ENCODE peak calls at places on chromosomes 13 and 19, in ten cellular contexts. One of them, this sample, is unnamed.

GRCh38 chr19:3041756-3042517 is 12.9 kb upstream of the TLE2 start:
- DNase-seq in T-helper 2 cell: no peak
- DNase-seq in mesendoderm: no peak
- DNase-seq in NCI-H1105 treated with DMSO at 0.1 percent for 48 hours: no peak
- DNase-seq in activated CD4-positive, alpha-beta T cell treated with anti-CD3 and anti-CD28 coated beads, Interleukin-2, amount 50 U/mL, for 4 hours: no peak
- DNase-seq in cardiac fibroblast: no peak
- DNase-seq in SW 1271: no peak
- DNase-seq in ELR: no peak
- DNase-seq in C1 segment of cervical spinal cord: no peak
- DNase-seq in stimulated activated naive CD8-positive, alpha-beta T cell treated with anti-CD3 and anti-CD28 coated beads, Interleukin-15, Interleukin-2, amounts not matched to agents 100 U/mL and 50 U/mL, for 24 hours: no peak
- DNase-seq in this sample: no peak

GRCh38 chr19:40192758-40193586 is 1.7 kb downstream of the MAP3K10 start:
- DNase-seq in mesendoderm: peak
- DNase-seq in activated CD4-positive, alpha-beta T cell treated with anti-CD3 and anti-CD28 coated beads, Interleukin-2, amount 50 U/mL, for 4 hours: no peak
- DNase-seq in SW 1271: no peak
- DNase-seq in C1 segment of cervical spinal cord: no peak
- DNase-seq in ELR: no peak
- DNase-seq in NCI-H1105 treated with DMSO at 0.1 percent for 48 hours: no peak
- DNase-seq in T-helper 2 cell: no peak
- DNase-seq in cardiac fibroblast: no peak
- DNase-seq in stimulated activated naive CD8-positive, alpha-beta T cell treated with anti-CD3 and anti-CD28 coated beads, Interleukin-15, Interleukin-2, amounts not matched to agents 100 U/mL and 50 U/mL, for 24 hours: no peak
- DNase-seq in this sample: no peak

GRCh38 chr19:29449371-29449770 is 76.4 kb upstream of the VSTM2B start:
- DNase-seq in stimulated activated naive CD8-positive, alpha-beta T cell treated with anti-CD3 and anti-CD28 coated beads, Interleukin-15, Interleukin-2, amounts not matched to agents 100 U/mL and 50 U/mL, for 24 hours: no peak
- DNase-seq in NCI-H1105 treated with DMSO at 0.1 percent for 48 hours: no peak
- DNase-seq in ELR: no peak
- DNase-seq in cardiac fibroblast: no peak
- DNase-seq in mesendoderm: no peak
- DNase-seq in SW 1271: no peak
- DNase-seq in activated CD4-positive, alpha-beta T cell treated with anti-CD3 and anti-CD28 coated beads, Interleukin-2, amount 50 U/mL, for 4 hours: no peak
- DNase-seq in T-helper 2 cell: no peak
- DNase-seq in C1 segment of cervical spinal cord: no peak
- DNase-seq in this sample: no peak

GRCh38 chr19:55472463-55472862 is 4.0 kb upstream of the ZNF628 start:
- DNase-seq in C1 segment of cervical spinal cord: no peak
- DNase-seq in ELR: peak
- DNase-seq in SW 1271: no peak
- DNase-seq in NCI-H1105 treated with DMSO at 0.1 percent for 48 hours: no peak
- DNase-seq in mesendoderm: peak
- DNase-seq in cardiac fibroblast: peak
- DNase-seq in stimulated activated naive CD8-positive, alpha-beta T cell treated with anti-CD3 and anti-CD28 coated beads, Interleukin-15, Interleukin-2, amounts not matched to agents 100 U/mL and 50 U/mL, for 24 hours: no peak
- DNase-seq in activated CD4-positive, alpha-beta T cell treated with anti-CD3 and anti-CD28 coated beads, Interleukin-2, amount 50 U/mL, for 4 hours: no peak
- DNase-seq in T-helper 2 cell: no peak
- DNase-seq in this sample: no peak

GRCh38 chr19:11361771-11362731 is 6.8 kb downstream of the PLPPR2 start:
- DNase-seq in C1 segment of cervical spinal cord: no peak
- DNase-seq in SW 1271: no peak
- DNase-seq in cardiac fibroblast: no peak
- DNase-seq in stimulated activated naive CD8-positive, alpha-beta T cell treated with anti-CD3 and anti-CD28 coated beads, Interleukin-15, Interleukin-2, amounts not matched to agents 100 U/mL and 50 U/mL, for 24 hours: no peak
- DNase-seq in activated CD4-positive, alpha-beta T cell treated with anti-CD3 and anti-CD28 coated beads, Interleukin-2, amount 50 U/mL, for 4 hours: no peak
- DNase-seq in ELR: no peak
- DNase-seq in NCI-H1105 treated with DMSO at 0.1 percent for 48 hours: no peak
- DNase-seq in mesendoderm: no peak
- DNase-seq in T-helper 2 cell: no peak
- DNase-seq in this sample: no peak

GRCh38 chr19:3785938-3786824 is at the start of gene MATK:
- DNase-seq in NCI-H1105 treated with DMSO at 0.1 percent for 48 hours: no peak
- DNase-seq in mesendoderm: no peak
- DNase-seq in ELR: no peak
- DNase-seq in C1 segment of cervical spinal cord: no peak
- DNase-seq in stimulated activated naive CD8-positive, alpha-beta T cell treated with anti-CD3 and anti-CD28 coated beads, Interleukin-15, Interleukin-2, amounts not matched to agents 100 U/mL and 50 U/mL, for 24 hours: peak
- DNase-seq in activated CD4-positive, alpha-beta T cell treated with anti-CD3 and anti-CD28 coated beads, Interleukin-2, amount 50 U/mL, for 4 hours: peak
- DNase-seq in T-helper 2 cell: no peak
- DNase-seq in SW 1271: no peak
- DNase-seq in cardiac fibroblast: no peak
- DNase-seq in this sample: no peak

GRCh38 chr19:44846455-44847143 is 502 bp downstream of the NECTIN2 start:
- DNase-seq in SW 1271: no peak
- DNase-seq in ELR: peak
- DNase-seq in C1 segment of cervical spinal cord: no peak
- DNase-seq in mesendoderm: peak
- DNase-seq in T-helper 2 cell: no peak
- DNase-seq in cardiac fibroblast: peak
- DNase-seq in NCI-H1105 treated with DMSO at 0.1 percent for 48 hours: no peak
- DNase-seq in stimulated activated naive CD8-positive, alpha-beta T cell treated with anti-CD3 and anti-CD28 coated beads, Interleukin-15, Interleukin-2, amounts not matched to agents 100 U/mL and 50 U/mL, for 24 hours: no peak
- DNase-seq in activated CD4-positive, alpha-beta T cell treated with anti-CD3 and anti-CD28 coated beads, Interleukin-2, amount 50 U/mL, for 4 hours: no peak
- DNase-seq in this sample: peak

GRCh38 chr13:84037937-84038464 is 155.7 kb upstream of the SLITRK1 start:
- DNase-seq in cardiac fibroblast: no peak
- DNase-seq in T-helper 2 cell: no peak
- DNase-seq in mesendoderm: peak
- DNase-seq in NCI-H1105 treated with DMSO at 0.1 percent for 48 hours: no peak
- DNase-seq in C1 segment of cervical spinal cord: no peak
- DNase-seq in activated CD4-positive, alpha-beta T cell treated with anti-CD3 and anti-CD28 coated beads, Interleukin-2, amount 50 U/mL, for 4 hours: no peak
- DNase-seq in stimulated activated naive CD8-positive, alpha-beta T cell treated with anti-CD3 and anti-CD28 coated beads, Interleukin-15, Interleukin-2, amounts not matched to agents 100 U/mL and 50 U/mL, for 24 hours: no peak
- DNase-seq in SW 1271: no peak
- DNase-seq in ELR: peak
- DNase-seq in this sample: no peak

GRCh38 chr19:28168557-28168956 is 1044.4 kb downstream of the UQCRFS1 start:
- DNase-seq in SW 1271: no peak
- DNase-seq in cardiac fibroblast: no peak
- DNase-seq in activated CD4-positive, alpha-beta T cell treated with anti-CD3 and anti-CD28 coated beads, Interleukin-2, amount 50 U/mL, for 4 hours: no peak
- DNase-seq in ELR: no peak
- DNase-seq in T-helper 2 cell: no peak
- DNase-seq in mesendoderm: peak
- DNase-seq in C1 segment of cervical spinal cord: no peak
- DNase-seq in NCI-H1105 treated with DMSO at 0.1 percent for 48 hours: no peak
- DNase-seq in stimulated activated naive CD8-positive, alpha-beta T cell treated with anti-CD3 and anti-CD28 coated beads, Interleukin-15, Interleukin-2, amounts not matched to agents 100 U/mL and 50 U/mL, for 24 hours: no peak
- DNase-seq in this sample: no peak

GRCh38 chr19:3024509-3024869 is 4.6 kb downstream of the TLE2 start:
- DNase-seq in cardiac fibroblast: no peak
- DNase-seq in stimulated activated naive CD8-positive, alpha-beta T cell treated with anti-CD3 and anti-CD28 coated beads, Interleukin-15, Interleukin-2, amounts not matched to agents 100 U/mL and 50 U/mL, for 24 hours: no peak
- DNase-seq in mesendoderm: peak
- DNase-seq in T-helper 2 cell: no peak
- DNase-seq in C1 segment of cervical spinal cord: no peak
- DNase-seq in NCI-H1105 treated with DMSO at 0.1 percent for 48 hours: no peak
- DNase-seq in activated CD4-positive, alpha-beta T cell treated with anti-CD3 and anti-CD28 coated beads, Interleukin-2, amount 50 U/mL, for 4 hours: no peak
- DNase-seq in SW 1271: no peak
- DNase-seq in ELR: no peak
- DNase-seq in this sample: no peak

GRCh38 chr13:23557043-23557442 is 13.2 kb upstream of the TNFRSF19 start:
- DNase-seq in T-helper 2 cell: no peak
- DNase-seq in stimulated activated naive CD8-positive, alpha-beta T cell treated with anti-CD3 and anti-CD28 coated beads, Interleukin-15, Interleukin-2, amounts not matched to agents 100 U/mL and 50 U/mL, for 24 hours: no peak
- DNase-seq in mesendoderm: no peak
- DNase-seq in C1 segment of cervical spinal cord: no peak
- DNase-seq in NCI-H1105 treated with DMSO at 0.1 percent for 48 hours: no peak
- DNase-seq in activated CD4-positive, alpha-beta T cell treated with anti-CD3 and anti-CD28 coated beads, Interleukin-2, amount 50 U/mL, for 4 hours: no peak
- DNase-seq in cardiac fibroblast: no peak
- DNase-seq in SW 1271: no peak
- DNase-seq in ELR: no peak
- DNase-seq in this sample: no peak

GRCh38 chr19:55224038-55224665 is 4.4 kb downstream of the TMEM86B start:
- DNase-seq in cardiac fibroblast: no peak
- DNase-seq in T-helper 2 cell: no peak
- DNase-seq in ELR: no peak
- DNase-seq in SW 1271: no peak
- DNase-seq in C1 segment of cervical spinal cord: no peak
- DNase-seq in mesendoderm: no peak
- DNase-seq in stimulated activated naive CD8-positive, alpha-beta T cell treated with anti-CD3 and anti-CD28 coated beads, Interleukin-15, Interleukin-2, amounts not matched to agents 100 U/mL and 50 U/mL, for 24 hours: no peak
- DNase-seq in activated CD4-positive, alpha-beta T cell treated with anti-CD3 and anti-CD28 coated beads, Interleukin-2, amount 50 U/mL, for 4 hours: no peak
- DNase-seq in NCI-H1105 treated with DMSO at 0.1 percent for 48 hours: no peak
- DNase-seq in this sample: no peak

GRCh38 chr19:1027953-1028902 is 1.8 kb downstream of the CNN2 start:
- DNase-seq in activated CD4-positive, alpha-beta T cell treated with anti-CD3 and anti-CD28 coated beads, Interleukin-2, amount 50 U/mL, for 4 hours: no peak
- DNase-seq in T-helper 2 cell: peak
- DNase-seq in stimulated activated naive CD8-positive, alpha-beta T cell treated with anti-CD3 and anti-CD28 coated beads, Interleukin-15, Interleukin-2, amounts not matched to agents 100 U/mL and 50 U/mL, for 24 hours: peak
- DNase-seq in SW 1271: peak
- DNase-seq in C1 segment of cervical spinal cord: no peak
- DNase-seq in NCI-H1105 treated with DMSO at 0.1 percent for 48 hours: peak
- DNase-seq in mesendoderm: peak
- DNase-seq in cardiac fibroblast: peak
- DNase-seq in ELR: peak
- DNase-seq in this sample: peak

GRCh38 chr13:74550039-74550438 is 415.8 kb upstream of the KLF12 start:
- DNase-seq in T-helper 2 cell: no peak
- DNase-seq in NCI-H1105 treated with DMSO at 0.1 percent for 48 hours: no peak
- DNase-seq in ELR: no peak
- DNase-seq in SW 1271: no peak
- DNase-seq in mesendoderm: peak
- DNase-seq in C1 segment of cervical spinal cord: no peak
- DNase-seq in stimulated activated naive CD8-positive, alpha-beta T cell treated with anti-CD3 and anti-CD28 coated beads, Interleukin-15, Interleukin-2, amounts not matched to agents 100 U/mL and 50 U/mL, for 24 hours: no peak
- DNase-seq in activated CD4-positive, alpha-beta T cell treated with anti-CD3 and anti-CD28 coated beads, Interleukin-2, amount 50 U/mL, for 4 hours: no peak
- DNase-seq in cardiac fibroblast: peak
- DNase-seq in this sample: no peak

GRCh38 chr13:110964229-110965037 is 49.6 kb upstream of the ANKRD10 start:
- DNase-seq in T-helper 2 cell: no peak
- DNase-seq in mesendoderm: no peak
- DNase-seq in activated CD4-positive, alpha-beta T cell treated with anti-CD3 and anti-CD28 coated beads, Interleukin-2, amount 50 U/mL, for 4 hours: no peak
- DNase-seq in SW 1271: no peak
- DNase-seq in NCI-H1105 treated with DMSO at 0.1 percent for 48 hours: no peak
- DNase-seq in cardiac fibroblast: no peak
- DNase-seq in stimulated activated naive CD8-positive, alpha-beta T cell treated with anti-CD3 and anti-CD28 coated beads, Interleukin-15, Interleukin-2, amounts not matched to agents 100 U/mL and 50 U/mL, for 24 hours: no peak
- DNase-seq in C1 segment of cervical spinal cord: no peak
- DNase-seq in ELR: no peak
- DNase-seq in this sample: no peak

GRCh38 chr19:13051581-13052165 is 51.0 kb downstream of the LYL1 start:
- DNase-seq in cardiac fibroblast: peak
- DNase-seq in C1 segment of cervical spinal cord: no peak
- DNase-seq in ELR: peak
- DNase-seq in T-helper 2 cell: no peak
- DNase-seq in mesendoderm: peak
- DNase-seq in SW 1271: no peak
- DNase-seq in stimulated activated naive CD8-positive, alpha-beta T cell treated with anti-CD3 and anti-CD28 coated beads, Interleukin-15, Interleukin-2, amounts not matched to agents 100 U/mL and 50 U/mL, for 24 hours: peak
- DNase-seq in activated CD4-positive, alpha-beta T cell treated with anti-CD3 and anti-CD28 coated beads, Interleukin-2, amount 50 U/mL, for 4 hours: no peak
- DNase-seq in NCI-H1105 treated with DMSO at 0.1 percent for 48 hours: peak
- DNase-seq in this sample: no peak

GRCh38 chr13:61339054-61339621 is 76.5 kb downstream of the PCDH20 start:
- DNase-seq in SW 1271: no peak
- DNase-seq in activated CD4-positive, alpha-beta T cell treated with anti-CD3 and anti-CD28 coated beads, Interleukin-2, amount 50 U/mL, for 4 hours: no peak
- DNase-seq in cardiac fibroblast: no peak
- DNase-seq in C1 segment of cervical spinal cord: no peak
- DNase-seq in NCI-H1105 treated with DMSO at 0.1 percent for 48 hours: no peak
- DNase-seq in stimulated activated naive CD8-positive, alpha-beta T cell treated with anti-CD3 and anti-CD28 coated beads, Interleukin-15, Interleukin-2, amounts not matched to agents 100 U/mL and 50 U/mL, for 24 hours: no peak
- DNase-seq in ELR: no peak
- DNase-seq in T-helper 2 cell: no peak
- DNase-seq in mesendoderm: no peak
- DNase-seq in this sample: no peak

GRCh38 chr19:15101479-15102082 is 5.6 kb upstream of the SYDE1 start:
- DNase-seq in cardiac fibroblast: peak
- DNase-seq in ELR: peak
- DNase-seq in mesendoderm: peak
- DNase-seq in NCI-H1105 treated with DMSO at 0.1 percent for 48 hours: peak
- DNase-seq in C1 segment of cervical spinal cord: no peak
- DNase-seq in T-helper 2 cell: peak
- DNase-seq in stimulated activated naive CD8-positive, alpha-beta T cell treated with anti-CD3 and anti-CD28 coated beads, Interleukin-15, Interleukin-2, amounts not matched to agents 100 U/mL and 50 U/mL, for 24 hours: peak
- DNase-seq in SW 1271: peak
- DNase-seq in activated CD4-positive, alpha-beta T cell treated with anti-CD3 and anti-CD28 coated beads, Interleukin-2, amount 50 U/mL, for 4 hours: peak
- DNase-seq in this sample: peak

GRCh38 chr13:67139551-67139950 is 90.6 kb downstream of the PCDH9 start:
- DNase-seq in cardiac fibroblast: no peak
- DNase-seq in C1 segment of cervical spinal cord: no peak
- DNase-seq in stimulated activated naive CD8-positive, alpha-beta T cell treated with anti-CD3 and anti-CD28 coated beads, Interleukin-15, Interleukin-2, amounts not matched to agents 100 U/mL and 50 U/mL, for 24 hours: no peak
- DNase-seq in activated CD4-positive, alpha-beta T cell treated with anti-CD3 and anti-CD28 coated beads, Interleukin-2, amount 50 U/mL, for 4 hours: no peak
- DNase-seq in T-helper 2 cell: no peak
- DNase-seq in NCI-H1105 treated with DMSO at 0.1 percent for 48 hours: peak
- DNase-seq in SW 1271: no peak
- DNase-seq in ELR: no peak
- DNase-seq in mesendoderm: no peak
- DNase-seq in this sample: no peak

GRCh38 chr19:35353635-35354034 is 4.6 kb upstream of the FFAR3 start:
- DNase-seq in T-helper 2 cell: no peak
- DNase-seq in NCI-H1105 treated with DMSO at 0.1 percent for 48 hours: no peak
- DNase-seq in activated CD4-positive, alpha-beta T cell treated with anti-CD3 and anti-CD28 coated beads, Interleukin-2, amount 50 U/mL, for 4 hours: no peak
- DNase-seq in SW 1271: no peak
- DNase-seq in stimulated activated naive CD8-positive, alpha-beta T cell treated with anti-CD3 and anti-CD28 coated beads, Interleukin-15, Interleukin-2, amounts not matched to agents 100 U/mL and 50 U/mL, for 24 hours: peak
- DNase-seq in C1 segment of cervical spinal cord: no peak
- DNase-seq in cardiac fibroblast: no peak
- DNase-seq in ELR: no peak
- DNase-seq in mesendoderm: no peak
- DNase-seq in this sample: no peak

GRCh38 chr13:94860981-94861407 is 148.6 kb upstream of the SOX21 start:
- DNase-seq in T-helper 2 cell: no peak
- DNase-seq in C1 segment of cervical spinal cord: no peak
- DNase-seq in cardiac fibroblast: peak
- DNase-seq in mesendoderm: no peak
- DNase-seq in ELR: peak
- DNase-seq in SW 1271: no peak
- DNase-seq in stimulated activated naive CD8-positive, alpha-beta T cell treated with anti-CD3 and anti-CD28 coated beads, Interleukin-15, Interleukin-2, amounts not matched to agents 100 U/mL and 50 U/mL, for 24 hours: no peak
- DNase-seq in activated CD4-positive, alpha-beta T cell treated with anti-CD3 and anti-CD28 coated beads, Interleukin-2, amount 50 U/mL, for 4 hours: no peak
- DNase-seq in NCI-H1105 treated with DMSO at 0.1 percent for 48 hours: no peak
- DNase-seq in this sample: peak

GRCh38 chr19:50377051-50377441 is 789 bp downstream of the NR1H2 start:
- DNase-seq in activated CD4-positive, alpha-beta T cell treated with anti-CD3 and anti-CD28 coated beads, Interleukin-2, amount 50 U/mL, for 4 hours: peak
- DNase-seq in cardiac fibroblast: peak
- DNase-seq in stimulated activated naive CD8-positive, alpha-beta T cell treated with anti-CD3 and anti-CD28 coated beads, Interleukin-15, Interleukin-2, amounts not matched to agents 100 U/mL and 50 U/mL, for 24 hours: peak
- DNase-seq in mesendoderm: peak
- DNase-seq in SW 1271: no peak
- DNase-seq in ELR: no peak
- DNase-seq in C1 segment of cervical spinal cord: no peak
- DNase-seq in T-helper 2 cell: peak
- DNase-seq in NCI-H1105 treated with DMSO at 0.1 percent for 48 hours: peak
- DNase-seq in this sample: no peak

GRCh38 chr19:17209126-17210036 is 5.8 kb upstream of the USE1 start:
- DNase-seq in mesendoderm: peak
- DNase-seq in activated CD4-positive, alpha-beta T cell treated with anti-CD3 and anti-CD28 coated beads, Interleukin-2, amount 50 U/mL, for 4 hours: no peak
- DNase-seq in T-helper 2 cell: peak
- DNase-seq in stimulated activated naive CD8-positive, alpha-beta T cell treated with anti-CD3 and anti-CD28 coated beads, Interleukin-15, Interleukin-2, amounts not matched to agents 100 U/mL and 50 U/mL, for 24 hours: peak
- DNase-seq in C1 segment of cervical spinal cord: no peak
- DNase-seq in NCI-H1105 treated with DMSO at 0.1 percent for 48 hours: no peak
- DNase-seq in SW 1271: peak
- DNase-seq in ELR: peak
- DNase-seq in cardiac fibroblast: peak
- DNase-seq in this sample: peak

GRCh38 chr19:18846862-18847515 is 15.2 kb downstream of the UPF1 start:
- DNase-seq in activated CD4-positive, alpha-beta T cell treated with anti-CD3 and anti-CD28 coated beads, Interleukin-2, amount 50 U/mL, for 4 hours: peak
- DNase-seq in T-helper 2 cell: peak
- DNase-seq in ELR: peak
- DNase-seq in C1 segment of cervical spinal cord: peak
- DNase-seq in cardiac fibroblast: peak
- DNase-seq in stimulated activated naive CD8-positive, alpha-beta T cell treated with anti-CD3 and anti-CD28 coated beads, Interleukin-15, Interleukin-2, amounts not matched to agents 100 U/mL and 50 U/mL, for 24 hours: peak
- DNase-seq in NCI-H1105 treated with DMSO at 0.1 percent for 48 hours: peak
- DNase-seq in SW 1271: peak
- DNase-seq in mesendoderm: peak
- DNase-seq in this sample: peak

GRCh38 chr13:41017744-41018582 is 1.2 kb downstream of the ELF1 start:
- DNase-seq in T-helper 2 cell: no peak
- DNase-seq in SW 1271: no peak
- DNase-seq in activated CD4-positive, alpha-beta T cell treated with anti-CD3 and anti-CD28 coated beads, Interleukin-2, amount 50 U/mL, for 4 hours: no peak
- DNase-seq in mesendoderm: no peak
- DNase-seq in cardiac fibroblast: no peak
- DNase-seq in stimulated activated naive CD8-positive, alpha-beta T cell treated with anti-CD3 and anti-CD28 coated beads, Interleukin-15, Interleukin-2, amounts not matched to agents 100 U/mL and 50 U/mL, for 24 hours: no peak
- DNase-seq in NCI-H1105 treated with DMSO at 0.1 percent for 48 hours: no peak
- DNase-seq in ELR: no peak
- DNase-seq in C1 segment of cervical spinal cord: no peak
- DNase-seq in this sample: no peak

GRCh38 chr19:15525291-15525690 is 17.0 kb downstream of the CYP4F22 start:
- DNase-seq in stimulated activated naive CD8-positive, alpha-beta T cell treated with anti-CD3 and anti-CD28 coated beads, Interleukin-15, Interleukin-2, amounts not matched to agents 100 U/mL and 50 U/mL, for 24 hours: no peak
- DNase-seq in cardiac fibroblast: no peak
- DNase-seq in T-helper 2 cell: no peak
- DNase-seq in ELR: no peak
- DNase-seq in activated CD4-positive, alpha-beta T cell treated with anti-CD3 and anti-CD28 coated beads, Interleukin-2, amount 50 U/mL, for 4 hours: no peak
- DNase-seq in mesendoderm: no peak
- DNase-seq in SW 1271: no peak
- DNase-seq in NCI-H1105 treated with DMSO at 0.1 percent for 48 hours: no peak
- DNase-seq in C1 segment of cervical spinal cord: no peak
- DNase-seq in this sample: no peak

GRCh38 chr19:11504502-11505031 is 1.1 kb downstream of the ZNF653 start:
- DNase-seq in mesendoderm: no peak
- DNase-seq in NCI-H1105 treated with DMSO at 0.1 percent for 48 hours: no peak
- DNase-seq in SW 1271: no peak
- DNase-seq in C1 segment of cervical spinal cord: no peak
- DNase-seq in stimulated activated naive CD8-positive, alpha-beta T cell treated with anti-CD3 and anti-CD28 coated beads, Interleukin-15, Interleukin-2, amounts not matched to agents 100 U/mL and 50 U/mL, for 24 hours: no peak
- DNase-seq in cardiac fibroblast: no peak
- DNase-seq in ELR: no peak
- DNase-seq in activated CD4-positive, alpha-beta T cell treated with anti-CD3 and anti-CD28 coated beads, Interleukin-2, amount 50 U/mL, for 4 hours: no peak
- DNase-seq in T-helper 2 cell: no peak
- DNase-seq in this sample: no peak

GRCh38 chr13:82713681-82714405 is 1168.4 kb downstream of the SLITRK1 start:
- DNase-seq in cardiac fibroblast: peak
- DNase-seq in SW 1271: no peak
- DNase-seq in mesendoderm: no peak
- DNase-seq in activated CD4-positive, alpha-beta T cell treated with anti-CD3 and anti-CD28 coated beads, Interleukin-2, amount 50 U/mL, for 4 hours: no peak
- DNase-seq in C1 segment of cervical spinal cord: no peak
- DNase-seq in T-helper 2 cell: no peak
- DNase-seq in ELR: peak
- DNase-seq in stimulated activated naive CD8-positive, alpha-beta T cell treated with anti-CD3 and anti-CD28 coated beads, Interleukin-15, Interleukin-2, amounts not matched to agents 100 U/mL and 50 U/mL, for 24 hours: no peak
- DNase-seq in NCI-H1105 treated with DMSO at 0.1 percent for 48 hours: no peak
- DNase-seq in this sample: no peak